ENCODE peak calls at places on chromosome 12, in eight cellular contexts. W, Z, E, C, I, H, V and X are unnamed samples.

GRCh38 chr12:11681211-11681610 is 31.7 kb downstream of the ETV6 start:
- DNase-seq in W (no peak), Z (no peak), E (no peak), C (no peak), I (no peak), H (no peak), V (no peak), X (no peak)

GRCh38 chr12:79275631-79276030 is 411.1 kb downstream of the SYT1 start:
- DNase-seq in W (no peak), Z (no peak), E (no peak), C (no peak), I (no peak), H (no peak), V (no peak), X (no peak)

GRCh38 chr12:31118347-31118830 is 44.7 kb downstream of the DDX11 start:
- DNase-seq in W (no peak), Z (no peak), E (peak), C (no peak), I (no peak), H (peak), V (no peak), X (no peak)

GRCh38 chr12:72295101-72295500 is 22.9 kb downstream of the TRHDE start:
- DNase-seq in W (no peak), Z (no peak), E (no peak), C (no peak), I (no peak), H (no peak), V (no peak), X (no peak)

GRCh38 chr12:72057330-72057911 is 118.8 kb downstream of the TPH2 start:
- DNase-seq in W (no peak), Z (no peak), E (peak), C (no peak), I (no peak), H (no peak), V (no peak), X (no peak)

GRCh38 chr12:57735198-57735855 is 3.2 kb downstream of the AGAP2 start:
- DNase-seq in W (no peak), Z (peak), E (no peak), C (no peak), I (no peak), H (no peak), V (no peak), X (no peak)

GRCh38 chr12:867905-868304 is 81.6 kb downstream of the RAD52 start:
- DNase-seq in W (no peak), Z (no peak), E (no peak), C (no peak), I (no peak), H (no peak), V (no peak), X (no peak)

GRCh38 chr12:15779925-15780324 is 9.3 kb downstream of the EPS8 start:
- DNase-seq in W (no peak), Z (no peak), E (no peak), C (no peak), I (no peak), H (peak), V (no peak), X (no peak)

GRCh38 chr12:101078881-101079280 is 131.2 kb downstream of the SLC5A8 start:
- DNase-seq in W (no peak), Z (no peak), E (no peak), C (no peak), I (no peak), H (no peak), V (no peak), X (no peak)

GRCh38 chr12:57760347-57760982 is 5.6 kb downstream of the MARCHF9 start:
- DNase-seq in W (no peak), Z (no peak), E (no peak), C (no peak), I (no peak), H (no peak), V (no peak), X (no peak)

GRCh38 chr12:103493199-103493598 is 2.6 kb downstream of the C12orf42 start:
- DNase-seq in W (no peak), Z (no peak), E (no peak), C (no peak), I (no peak), H (no peak), V (no peak), X (no peak)

GRCh38 chr12:79300199-79300568 is 390.6 kb downstream of the PAWR start:
- DNase-seq in W (no peak), Z (no peak), E (no peak), C (no peak), I (no peak), H (no peak), V (no peak), X (no peak)

GRCh38 chr12:15584366-15585041 is 204.7 kb downstream of the EPS8 start:
- DNase-seq in W (no peak), Z (peak), E (peak), C (no peak), I (no peak), H (peak), V (peak), X (no peak)

GRCh38 chr12:122968104-122968503 is 1.8 kb upstream of the ABCB9 start:
- DNase-seq in W (no peak), Z (no peak), E (no peak), C (no peak), I (no peak), H (no peak), V (no peak), X (no peak)

GRCh38 chr12:51528852-51529545 is 62.0 kb upstream of the SCN8A start:
- DNase-seq in W (no peak), Z (no peak), E (no peak), C (no peak), I (no peak), H (no peak), V (no peak), X (no peak)

GRCh38 chr12:339557-340195 is 49.4 kb downstream of the KDM5A start:
- DNase-seq in W (no peak), Z (no peak), E (no peak), C (no peak), I (no peak), H (no peak), V (no peak), X (no peak)

GRCh38 chr12:22653790-22654189 is 28.8 kb downstream of the ETNK1 start:
- DNase-seq in W (no peak), Z (no peak), E (no peak), C (no peak), I (no peak), H (no peak), V (peak), X (no peak)

GRCh38 chr12:128840862-128841468 is 12.3 kb upstream of the GLT1D1 start:
- DNase-seq in W (no peak), Z (peak), E (peak), C (no peak), I (no peak), H (no peak), V (no peak), X (no peak)

GRCh38 chr12:69987453-69988102 is 162.6 kb downstream of the MYRFL start:
- DNase-seq in W (no peak), Z (no peak), E (no peak), C (no peak), I (peak), H (peak), V (peak), X (no peak)

GRCh38 chr12:54390668-54391551 is 6.4 kb upstream of the ZNF385A start:
- DNase-seq in W (no peak), Z (peak), E (peak), C (no peak), I (no peak), H (no peak), V (no peak), X (peak)

GRCh38 chr12:73124480-73124879 is 852.3 kb downstream of the TRHDE start:
- DNase-seq in W (no peak), Z (no peak), E (no peak), C (no peak), I (no peak), H (no peak), V (no peak), X (no peak)